ENCODE peak calls at places on chromosomes 5 and 9, in four cellular contexts. One of them, this sample, is unnamed.

GRCh38 chr9:35972093-35972492 is 14.1 kb upstream of the OR2S2 start:
- DNase-seq in heart left ventricle: peak; percentile 59
- DNase-seq in GM12865: no peak
- DNase-seq in cerebellar cortex: no peak
- DNase-seq in this sample: peak; percentile 15

GRCh38 chr9:133048595-133048994 is 13.2 kb upstream of the CEL start:
- DNase-seq in GM12865: peak; percentile 34
- DNase-seq in cerebellar cortex: no peak
- DNase-seq in heart left ventricle: no peak
- DNase-seq in this sample: peak; percentile 55

GRCh38 chr5:17879276-17879675 is 245.0 kb downstream of the TAF11L14 start:
- DNase-seq in cerebellar cortex: no peak
- DNase-seq in heart left ventricle: no peak
- DNase-seq in GM12865: no peak
- DNase-seq in this sample: no peak

GRCh38 chr9:613771-614347 is 227.6 kb upstream of the DMRT1 start:
- DNase-seq in GM12865: peak; percentile 78
- DNase-seq in cerebellar cortex: peak; percentile 89
- DNase-seq in heart left ventricle: peak; percentile 79
- DNase-seq in this sample: peak; percentile 100

GRCh38 chr9:34370970-34371880 is 5.5 kb downstream of the MYORG start:
- DNase-seq in GM12865: no peak
- DNase-seq in heart left ventricle: no peak
- DNase-seq in cerebellar cortex: no peak
- DNase-seq in this sample: no peak

GRCh38 chr9:33718987-33719386 is 76.4 kb upstream of the PRSS3 start:
- DNase-seq in cerebellar cortex: no peak
- DNase-seq in heart left ventricle: no peak
- DNase-seq in GM12865: no peak
- DNase-seq in this sample: peak; percentile 70

GRCh38 chr9:18438951-18439350 is 35.0 kb upstream of the ADAMTSL1 start:
- DNase-seq in GM12865: no peak
- DNase-seq in heart left ventricle: no peak
- DNase-seq in cerebellar cortex: no peak
- DNase-seq in this sample: no peak

GRCh38 chr9:110282023-110282766 is 25.9 kb upstream of the TXN start:
- DNase-seq in heart left ventricle: no peak
- DNase-seq in GM12865: no peak
- DNase-seq in cerebellar cortex: no peak
- DNase-seq in this sample: peak; percentile 34

GRCh38 chr9:35533398-35533797 is 43.5 kb downstream of the RUSC2 start:
- DNase-seq in heart left ventricle: no peak
- DNase-seq in GM12865: no peak
- DNase-seq in cerebellar cortex: no peak
- DNase-seq in this sample: no peak

GRCh38 chr5:53871772-53872171 is 311.3 kb downstream of the NDUFS4 start:
- DNase-seq in cerebellar cortex: no peak
- DNase-seq in heart left ventricle: no peak
- DNase-seq in GM12865: no peak
- DNase-seq in this sample: peak; percentile 14

GRCh38 chr9:99966720-99967119 is 60.3 kb downstream of the STX17 start:
- DNase-seq in GM12865: no peak
- DNase-seq in cerebellar cortex: no peak
- DNase-seq in heart left ventricle: no peak
- DNase-seq in this sample: no peak

GRCh38 chr5:140432212-140432611 is 30.6 kb downstream of the ANKHD1 start:
- DNase-seq in heart left ventricle: no peak
- DNase-seq in GM12865: no peak
- DNase-seq in cerebellar cortex: no peak
- DNase-seq in this sample: no peak

GRCh38 chr5:113166710-113167366 is 190.2 kb downstream of the DCP2 start:
- DNase-seq in GM12865: no peak
- DNase-seq in cerebellar cortex: no peak
- DNase-seq in heart left ventricle: no peak
- DNase-seq in this sample: no peak

GRCh38 chr5:43190755-43191603 is 1.0 kb upstream of the NIM1K start:
- DNase-seq in cerebellar cortex: peak; percentile 18
- DNase-seq in GM12865: no peak
- DNase-seq in heart left ventricle: no peak
- DNase-seq in this sample: peak; percentile 45

GRCh38 chr9:136665704-136666363 is 3.1 kb downstream of the EGFL7 start:
- DNase-seq in heart left ventricle: no peak
- DNase-seq in cerebellar cortex: no peak
- DNase-seq in GM12865: no peak
- DNase-seq in this sample: no peak

GRCh38 chr9:114465906-114466900 is 39.1 kb downstream of the WHRN start:
- DNase-seq in heart left ventricle: no peak
- DNase-seq in GM12865: no peak
- DNase-seq in cerebellar cortex: no peak
- DNase-seq in this sample: no peak

GRCh38 chr9:33719581-33720374 is 75.6 kb upstream of the PRSS3 start:
- DNase-seq in GM12865: peak; percentile 56
- DNase-seq in cerebellar cortex: peak; percentile 16
- DNase-seq in heart left ventricle: peak; percentile 62
- DNase-seq in this sample: peak; percentile 68

GRCh38 chr5:6464441-6464840 is 15.8 kb downstream of the UBE2QL1 start:
- DNase-seq in heart left ventricle: no peak
- DNase-seq in GM12865: no peak
- DNase-seq in cerebellar cortex: peak; percentile 50
- DNase-seq in this sample: no peak

GRCh38 chr5:178467261-178468195 is 122.7 kb downstream of the COL23A1 start:
- DNase-seq in cerebellar cortex: peak; percentile 31
- DNase-seq in GM12865: no peak
- DNase-seq in heart left ventricle: no peak
- DNase-seq in this sample: peak; percentile 89

GRCh38 chr5:67730917-67731474 is 484.6 kb upstream of the PIK3R1 start:
- DNase-seq in cerebellar cortex: no peak
- DNase-seq in heart left ventricle: no peak
- DNase-seq in GM12865: no peak
- DNase-seq in this sample: no peak